ENCODE peak calls at places on chromosomes 12 and 14, in five cellular contexts. One of them, this sample, is unnamed.

GRCh38 chr12:75944905-75945412 is 86.6 kb downstream of the PHLDA1 start:
- DNase-seq in neuronal stem cell: no peak
- DNase-seq in testis: no peak
- DNase-seq in cardiac muscle cell: no peak
- DNase-seq in CD4-positive, alpha-beta T cell: no peak
- DNase-seq in this sample: no peak

GRCh38 chr14:63200767-63201166 is 3.5 kb upstream of the RHOJ start:
- DNase-seq in neuronal stem cell: no peak
- DNase-seq in testis: no peak
- DNase-seq in cardiac muscle cell: no peak
- DNase-seq in CD4-positive, alpha-beta T cell: no peak
- DNase-seq in this sample: no peak

GRCh38 chr14:99199854-99200653 is 71.9 kb downstream of the BCL11B start:
- DNase-seq in neuronal stem cell: peak
- DNase-seq in testis: no peak
- DNase-seq in cardiac muscle cell: peak
- DNase-seq in CD4-positive, alpha-beta T cell: no peak
- DNase-seq in this sample: no peak

GRCh38 chr14:49405291-49405690 is 180.9 kb downstream of the RPS29 start:
- DNase-seq in neuronal stem cell: no peak
- DNase-seq in testis: no peak
- DNase-seq in cardiac muscle cell: peak
- DNase-seq in CD4-positive, alpha-beta T cell: no peak
- DNase-seq in this sample: no peak

GRCh38 chr12:100576311-100577036 is 3.0 kb downstream of the GAS2L3 start:
- DNase-seq in neuronal stem cell: no peak
- DNase-seq in testis: no peak
- DNase-seq in cardiac muscle cell: peak
- DNase-seq in CD4-positive, alpha-beta T cell: no peak
- DNase-seq in this sample: no peak

GRCh38 chr14:89519000-89519399 is 102.0 kb upstream of the FOXN3 start:
- DNase-seq in neuronal stem cell: no peak
- DNase-seq in testis: no peak
- DNase-seq in cardiac muscle cell: peak
- DNase-seq in CD4-positive, alpha-beta T cell: no peak
- DNase-seq in this sample: no peak

GRCh38 chr12:106296179-106296877 is 6.2 kb upstream of the TCP11L2 start:
- DNase-seq in neuronal stem cell: no peak
- DNase-seq in testis: no peak
- DNase-seq in cardiac muscle cell: peak
- DNase-seq in CD4-positive, alpha-beta T cell: no peak
- DNase-seq in this sample: no peak

GRCh38 chr12:122851820-122852219 is 16.6 kb downstream of the HIP1R start:
- DNase-seq in neuronal stem cell: no peak
- DNase-seq in testis: no peak
- DNase-seq in cardiac muscle cell: peak
- DNase-seq in CD4-positive, alpha-beta T cell: no peak
- DNase-seq in this sample: no peak

GRCh38 chr14:64841772-64842490 is 37.8 kb downstream of the SPTB start:
- DNase-seq in neuronal stem cell: no peak
- DNase-seq in testis: no peak
- DNase-seq in cardiac muscle cell: no peak
- DNase-seq in CD4-positive, alpha-beta T cell: no peak
- DNase-seq in this sample: no peak

GRCh38 chr12:48263617-48264016 is 60.5 kb upstream of the OR10AD1 start:
- DNase-seq in neuronal stem cell: no peak
- DNase-seq in testis: no peak
- DNase-seq in cardiac muscle cell: no peak
- DNase-seq in CD4-positive, alpha-beta T cell: no peak
- DNase-seq in this sample: no peak

GRCh38 chr14:91229005-91229382 is 15.5 kb downstream of the GPR68 start:
- DNase-seq in neuronal stem cell: no peak
- DNase-seq in testis: no peak
- DNase-seq in cardiac muscle cell: no peak
- DNase-seq in CD4-positive, alpha-beta T cell: no peak
- DNase-seq in this sample: no peak

GRCh38 chr14:94322648-94323570 is at the start of gene SERPINA6:
- DNase-seq in neuronal stem cell: no peak
- DNase-seq in testis: no peak
- DNase-seq in cardiac muscle cell: peak
- DNase-seq in CD4-positive, alpha-beta T cell: no peak
- DNase-seq in this sample: no peak

GRCh38 chr12:21849878-21850277 is 75.4 kb upstream of the KCNJ8 start:
- DNase-seq in neuronal stem cell: no peak
- DNase-seq in testis: no peak
- DNase-seq in cardiac muscle cell: no peak
- DNase-seq in CD4-positive, alpha-beta T cell: no peak
- DNase-seq in this sample: no peak

GRCh38 chr12:90163975-90164374 is 455.3 kb upstream of the ATP2B1 start:
- DNase-seq in neuronal stem cell: no peak
- DNase-seq in testis: no peak
- DNase-seq in cardiac muscle cell: no peak
- DNase-seq in CD4-positive, alpha-beta T cell: no peak
- DNase-seq in this sample: no peak

GRCh38 chr12:87332987-87333761 is 696.0 kb downstream of the C12orf50 start:
- DNase-seq in neuronal stem cell: no peak
- DNase-seq in testis: no peak
- DNase-seq in cardiac muscle cell: no peak
- DNase-seq in CD4-positive, alpha-beta T cell: no peak
- DNase-seq in this sample: no peak

GRCh38 chr14:20503905-20504304 is 1.4 kb upstream of the RNASE10 start:
- DNase-seq in neuronal stem cell: no peak
- DNase-seq in testis: no peak
- DNase-seq in cardiac muscle cell: no peak
- DNase-seq in CD4-positive, alpha-beta T cell: no peak
- DNase-seq in this sample: peak

GRCh38 chr12:64678248-64678647 is 68.0 kb downstream of the RASSF3 start:
- DNase-seq in neuronal stem cell: no peak
- DNase-seq in testis: no peak
- DNase-seq in cardiac muscle cell: no peak
- DNase-seq in CD4-positive, alpha-beta T cell: no peak
- DNase-seq in this sample: no peak

GRCh38 chr12:64678835-64679234 is 68.5 kb downstream of the RASSF3 start:
- DNase-seq in neuronal stem cell: no peak
- DNase-seq in testis: no peak
- DNase-seq in cardiac muscle cell: no peak
- DNase-seq in CD4-positive, alpha-beta T cell: no peak
- DNase-seq in this sample: no peak

GRCh38 chr12:64680235-64680634 is 69.9 kb downstream of the RASSF3 start:
- DNase-seq in neuronal stem cell: no peak
- DNase-seq in testis: no peak
- DNase-seq in cardiac muscle cell: no peak
- DNase-seq in CD4-positive, alpha-beta T cell: no peak
- DNase-seq in this sample: no peak

GRCh38 chr12:64681200-64682052 is 71.1 kb downstream of the RASSF3 start:
- DNase-seq in neuronal stem cell: no peak
- DNase-seq in testis: no peak
- DNase-seq in cardiac muscle cell: no peak
- DNase-seq in CD4-positive, alpha-beta T cell: peak
- DNase-seq in this sample: no peak

DNA sequence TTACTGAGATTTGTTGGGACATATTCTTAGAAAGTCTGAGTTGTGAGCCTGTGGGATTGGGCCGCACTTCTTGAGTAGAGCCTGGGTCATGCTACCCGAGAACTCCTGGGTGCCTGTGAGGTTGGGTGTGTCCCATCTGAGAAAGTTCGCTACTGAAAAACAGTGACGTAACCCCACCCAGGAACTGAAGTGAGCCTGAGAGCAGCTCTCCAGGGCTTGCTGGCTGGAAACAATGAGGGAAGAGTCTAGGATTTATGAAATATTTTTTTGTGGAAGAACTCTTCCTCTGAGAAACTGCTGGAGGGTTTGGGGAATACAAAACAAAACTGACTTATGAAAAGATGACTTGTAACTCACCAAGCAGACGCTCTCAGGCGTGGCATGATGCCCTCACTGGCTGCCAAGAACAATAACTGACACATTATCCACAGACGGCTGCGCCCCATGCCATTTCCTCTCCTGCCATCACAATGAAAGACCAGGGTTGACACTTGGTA is 69.2 kb downstream of the RASSF3 start:
- DNase-seq in neuronal stem cell: no peak
- DNase-seq in testis: no peak
- DNase-seq in cardiac muscle cell: peak
- DNase-seq in CD4-positive, alpha-beta T cell: peak
- DNase-seq in this sample: peak
- H3K27ac ChIP-seq in neuronal stem cell: no peak
- H3K27ac ChIP-seq in testis: no peak
- H3K27ac ChIP-seq in cardiac muscle cell: peak
- H3K27ac ChIP-seq in CD4-positive, alpha-beta T cell: peak
- H3K27ac ChIP-seq in this sample: no peak

GRCh38 chr14:93092606-93093556 is 22.8 kb downstream of the ITPK1 start:
- DNase-seq in neuronal stem cell: no peak
- DNase-seq in testis: no peak
- DNase-seq in cardiac muscle cell: no peak
- DNase-seq in CD4-positive, alpha-beta T cell: no peak
- DNase-seq in this sample: no peak
- H3K27ac ChIP-seq in neuronal stem cell: no peak
- H3K27ac ChIP-seq in testis: no peak
- H3K27ac ChIP-seq in cardiac muscle cell: no peak
- H3K27ac ChIP-seq in CD4-positive, alpha-beta T cell: no peak
- H3K27ac ChIP-seq in this sample: peak

GRCh38 chr14:68943107-68943506 is 36.0 kb downstream of the ACTN1 start:
- DNase-seq in neuronal stem cell: no peak
- DNase-seq in testis: no peak
- DNase-seq in cardiac muscle cell: no peak
- DNase-seq in CD4-positive, alpha-beta T cell: no peak
- DNase-seq in this sample: no peak

GRCh38 chr14:68941820-68942219 is 37.3 kb downstream of the ACTN1 start:
- DNase-seq in neuronal stem cell: no peak
- DNase-seq in testis: no peak
- DNase-seq in cardiac muscle cell: peak
- DNase-seq in CD4-positive, alpha-beta T cell: no peak
- DNase-seq in this sample: no peak

GRCh38 chr14:68940614-68941185 is 38.4 kb downstream of the ACTN1 start:
- DNase-seq in neuronal stem cell: no peak
- DNase-seq in testis: no peak
- DNase-seq in cardiac muscle cell: no peak
- DNase-seq in CD4-positive, alpha-beta T cell: no peak
- DNase-seq in this sample: no peak

GRCh38 chr14:68944162-68944561 is 34.9 kb downstream of the ACTN1 start:
- DNase-seq in neuronal stem cell: no peak
- DNase-seq in testis: no peak
- DNase-seq in cardiac muscle cell: no peak
- DNase-seq in CD4-positive, alpha-beta T cell: no peak
- DNase-seq in this sample: no peak

GRCh38 chr14:68942281-68943035 is 36.6 kb downstream of the ACTN1 start:
- DNase-seq in neuronal stem cell: no peak
- DNase-seq in testis: no peak
- DNase-seq in cardiac muscle cell: peak
- DNase-seq in CD4-positive, alpha-beta T cell: no peak
- DNase-seq in this sample: no peak
- H3K27ac ChIP-seq in neuronal stem cell: no peak
- H3K27ac ChIP-seq in testis: no peak
- H3K27ac ChIP-seq in cardiac muscle cell: peak
- H3K27ac ChIP-seq in CD4-positive, alpha-beta T cell: no peak
- H3K27ac ChIP-seq in this sample: no peak

DNA sequence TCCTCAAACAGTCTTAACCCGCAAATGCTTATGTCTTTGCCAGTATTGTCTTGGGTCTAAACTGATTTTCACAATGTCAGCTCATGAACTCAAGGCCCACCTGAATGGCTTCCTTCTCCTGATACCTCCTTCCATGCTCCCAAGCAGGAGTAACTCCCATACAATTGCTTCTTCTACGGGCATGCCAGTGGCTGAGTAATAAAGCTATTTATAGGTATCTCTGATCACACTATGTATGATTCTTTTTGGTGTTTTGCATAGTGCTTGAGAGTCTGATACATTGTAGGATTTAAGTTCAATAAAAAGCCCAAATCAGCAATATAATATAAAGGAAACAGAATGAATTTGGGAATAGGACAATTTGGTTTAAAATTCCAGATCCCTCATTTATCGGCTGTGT is 235.0 kb upstream of the DCN start:
- DNase-seq in neuronal stem cell: no peak
- DNase-seq in testis: no peak
- DNase-seq in cardiac muscle cell: no peak
- DNase-seq in CD4-positive, alpha-beta T cell: no peak
- DNase-seq in this sample: no peak
- H3K27ac ChIP-seq in neuronal stem cell: no peak
- H3K27ac ChIP-seq in testis: no peak
- H3K27ac ChIP-seq in cardiac muscle cell: no peak
- H3K27ac ChIP-seq in CD4-positive, alpha-beta T cell: no peak
- H3K27ac ChIP-seq in this sample: no peak

DNA sequence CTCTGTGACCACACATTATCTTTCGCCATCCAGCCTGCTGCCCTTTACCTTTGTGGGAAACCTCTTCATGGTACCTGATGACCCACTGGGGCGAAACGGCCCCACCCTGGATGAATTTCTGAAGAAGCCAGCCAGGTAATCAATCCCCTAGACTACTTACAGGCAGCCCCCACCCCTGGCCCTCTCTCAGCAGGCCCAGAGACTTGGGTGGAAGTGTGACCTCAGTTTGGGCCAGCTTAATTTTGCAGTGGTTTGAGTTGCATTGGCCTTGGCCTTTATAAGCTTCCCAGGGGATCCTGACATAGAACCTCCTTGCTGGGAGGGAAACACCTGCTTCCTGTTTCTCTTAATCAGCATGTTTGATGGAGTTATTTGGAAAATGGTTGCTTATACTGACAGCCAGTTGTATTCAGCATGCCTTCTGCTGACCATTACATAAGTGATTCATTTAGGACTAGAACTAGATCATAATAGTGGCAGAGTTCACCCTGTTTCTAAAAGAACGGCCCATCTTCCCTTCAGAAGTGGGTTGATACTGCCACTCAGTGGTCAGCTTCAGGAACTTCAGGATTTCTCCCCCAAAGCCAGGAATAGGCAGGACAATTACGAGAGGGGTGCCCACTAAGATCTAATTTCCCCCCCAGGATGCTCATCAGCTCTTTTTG is 6.1 kb downstream of the SDR39U1 start:
- DNase-seq in neuronal stem cell: peak
- DNase-seq in testis: no peak
- DNase-seq in cardiac muscle cell: peak
- DNase-seq in CD4-positive, alpha-beta T cell: no peak
- DNase-seq in this sample: peak
- H3K27ac ChIP-seq in neuronal stem cell: no peak
- H3K27ac ChIP-seq in testis: no peak
- H3K27ac ChIP-seq in cardiac muscle cell: no peak
- H3K27ac ChIP-seq in CD4-positive, alpha-beta T cell: no peak
- H3K27ac ChIP-seq in this sample: peak